ENCODE peak calls at places on chromosomes 11 and 22, in six cellular contexts. V is neural progenitor cell, M is HCT116, Q is lower lobe of right lung, W is right atrium auricular region, R is AG04450. E is an unnamed sample.

GRCh38 chr22:46136539-46137217 is 13.6 kb upstream of the PPARA start:
- DNase-seq in V (no peak), M (no peak), Q (no peak), W (no peak), R (no peak), E (peak; percentile 37)

GRCh38 chr11:129279326-129280026 is 87.4 kb upstream of the ARHGAP32 start:
- DNase-seq in V (peak; percentile 93), M (peak; percentile 37), Q (peak; percentile 86), W (no peak), R (no peak), E (peak; percentile 84)

GRCh38 chr22:35337932-35338331 is 38.2 kb downstream of the TOM1 start:
- DNase-seq in V (no peak), M (no peak), Q (no peak), W (no peak), R (no peak), E (no peak)

GRCh38 chr11:27395556-27396258 is 32.7 kb upstream of the CCDC34 start:
- DNase-seq in V (peak; percentile 45), M (no peak), Q (no peak), W (no peak), R (peak; percentile 41), E (no peak)

GRCh38 chr11:116535954-116536353 is 236.8 kb downstream of the BUD13 start:
- DNase-seq in V (peak; percentile 38), M (no peak), Q (no peak), W (no peak), R (no peak), E (peak; percentile 12)

GRCh38 chr22:37197451-37198289 is 9.6 kb upstream of the C1QTNF6 start:
- DNase-seq in V (no peak), M (peak; percentile 92), Q (peak; percentile 71), W (peak; percentile 88), R (no peak), E (peak; percentile 77)

GRCh38 chr11:63769044-63769718 is 606 bp upstream of the ZFTA start:
- DNase-seq in V (peak; percentile 61), M (no peak), Q (peak; percentile 52), W (peak; percentile 61), R (no peak), E (peak; percentile 56)

GRCh38 chr11:57546869-57547518 is 9.6 kb downstream of the SMTNL1 start:
- DNase-seq in V (peak; percentile 64), M (no peak), Q (no peak), W (no peak), R (no peak), E (no peak)

GRCh38 chr11:133681901-133682300 is 149.6 kb upstream of the OPCML start:
- DNase-seq in V (peak; percentile 28), M (no peak), Q (no peak), W (no peak), R (no peak), E (no peak)

GRCh38 chr11:9039863-9040262 is 36.1 kb upstream of the NRIP3 start:
- DNase-seq in V (no peak), M (no peak), Q (no peak), W (no peak), R (no peak), E (no peak)

GRCh38 chr11:104073950-104074349 is 37.5 kb downstream of the DDI1 start:
- DNase-seq in V (no peak), M (no peak), Q (no peak), W (no peak), R (no peak), E (no peak)

GRCh38 chr11:35047179-35047578 is 91.8 kb upstream of the CD44 start:
- DNase-seq in V (no peak), M (no peak), Q (no peak), W (no peak), R (no peak), E (no peak)

GRCh38 chr11:6249822-6250555 is 9.6 kb upstream of the CCKBR start:
- DNase-seq in V (no peak), M (peak; percentile 18), Q (no peak), W (peak; percentile 87), R (peak; percentile 41), E (peak; percentile 90)

GRCh38 chr11:59174664-59175033 is 2.7 kb downstream of the DTX4 start:
- DNase-seq in V (no peak), M (no peak), Q (no peak), W (no peak), R (no peak), E (no peak)

GRCh38 chr11:64583296-64584262 is 7.4 kb upstream of the SLC22A12 start:
- DNase-seq in V (no peak), M (no peak), Q (peak; percentile 34), W (no peak), R (no peak), E (peak; percentile 67)

GRCh38 chr11:85889676-85890579 is 34.7 kb downstream of the CCDC83 start:
- DNase-seq in V (no peak), M (peak; percentile 72), Q (no peak), W (no peak), R (no peak), E (no peak)

GRCh38 chr11:116397556-116398167 is 375.1 kb downstream of the BUD13 start:
- DNase-seq in V (no peak), M (no peak), Q (no peak), W (no peak), R (no peak), E (no peak)

GRCh38 chr11:123286761-123287160 is 91.7 kb upstream of the CLMP start:
- DNase-seq in V (no peak), M (no peak), Q (no peak), W (no peak), R (no peak), E (no peak)

GRCh38 chr11:67303132-67303988 is at the start of gene SSH3:
- DNase-seq in V (peak; percentile 87), M (peak; percentile 42), Q (peak; percentile 92), W (no peak), R (no peak), E (peak; percentile 85)

GRCh38 chr11:95891423-95892177 is 32.3 kb downstream of the MTMR2 start:
- DNase-seq in V (no peak), M (no peak), Q (no peak), W (no peak), R (no peak), E (no peak)

GRCh38 chr11:95888852-95889251 is 35.1 kb downstream of the MTMR2 start:
- DNase-seq in V (no peak), M (no peak), Q (no peak), W (no peak), R (no peak), E (no peak)

GRCh38 chr11:95884802-95885201 is 39.1 kb downstream of the MTMR2 start:
- DNase-seq in V (no peak), M (no peak), Q (no peak), W (no peak), R (no peak), E (no peak)

GRCh38 chr11:95886462-95886861 is 37.4 kb downstream of the MTMR2 start:
- DNase-seq in V (no peak), M (no peak), Q (no peak), W (no peak), R (no peak), E (no peak)

DNA sequence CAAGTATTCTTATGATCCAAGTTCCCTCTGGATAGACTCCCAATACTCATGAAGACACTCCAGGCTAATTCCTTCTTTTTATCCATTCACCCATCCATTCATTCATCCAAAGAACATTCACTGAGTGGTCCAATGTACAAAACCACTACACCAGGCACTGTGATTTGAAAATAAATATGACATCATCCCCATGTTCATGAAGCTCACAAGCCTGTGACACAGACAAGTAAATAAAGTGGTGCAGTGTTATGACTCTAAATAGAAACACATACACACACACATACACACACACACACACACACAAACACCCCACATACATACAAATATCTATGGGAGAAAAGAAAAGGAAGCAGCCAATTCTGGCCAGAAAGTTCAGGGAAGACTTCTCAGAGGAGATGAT is 35.5 kb downstream of the MTMR2 start:
- DNase-seq in V (no peak), M (no peak), Q (no peak), W (no peak), R (no peak), E (no peak)
- H3K27ac ChIP-seq in V (no peak overlapping the region), M (no peak overlapping the region), Q (no peak overlapping the region), W (no peak overlapping the region), R (no peak overlapping the region), E (no peak overlapping the region)

DNA sequence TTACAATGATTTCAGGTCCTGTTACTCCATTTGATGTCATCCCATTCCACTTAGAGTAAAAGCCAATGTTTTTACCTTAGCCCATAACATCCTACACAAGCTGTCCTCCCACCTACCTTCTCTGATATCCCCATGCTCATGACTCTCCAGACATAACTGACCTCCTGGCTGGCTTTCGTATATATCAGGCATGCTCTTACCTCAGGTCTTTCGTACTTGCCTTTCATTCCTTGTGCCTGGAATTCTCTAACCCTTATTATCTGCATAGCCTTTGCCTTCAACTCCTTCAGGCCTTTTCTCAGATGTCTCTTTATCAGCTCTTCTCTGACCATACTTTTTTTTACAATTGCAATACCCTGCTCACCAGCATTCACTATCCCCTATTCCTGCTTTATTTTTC is 10.3 kb upstream of the CYB5R2 start:
- DNase-seq in V (no peak), M (no peak), Q (no peak), W (no peak), R (no peak), E (no peak)
- H3K27me3 ChIP-seq in V (no peaks in the 10 kb centered on the region), M (peaks cover 72% of the 10 kb centered on the region), Q (peaks cover 8% of the 10 kb centered on the region), W (no peaks in the 10 kb centered on the region), R (peaks cover 20% of the 10 kb centered on the region), E (no peaks in the 10 kb centered on the region)

GRCh38 chr11:127680146-127680545 is 679.6 kb upstream of the KIRREL3 start:
- DNase-seq in V (no peak), M (no peak), Q (no peak), W (no peak), R (no peak), E (no peak)

GRCh38 chr11:127677813-127678212 is 677.2 kb upstream of the KIRREL3 start:
- DNase-seq in V (peak; percentile 66), M (no peak), Q (no peak), W (no peak), R (no peak), E (no peak)

DNA sequence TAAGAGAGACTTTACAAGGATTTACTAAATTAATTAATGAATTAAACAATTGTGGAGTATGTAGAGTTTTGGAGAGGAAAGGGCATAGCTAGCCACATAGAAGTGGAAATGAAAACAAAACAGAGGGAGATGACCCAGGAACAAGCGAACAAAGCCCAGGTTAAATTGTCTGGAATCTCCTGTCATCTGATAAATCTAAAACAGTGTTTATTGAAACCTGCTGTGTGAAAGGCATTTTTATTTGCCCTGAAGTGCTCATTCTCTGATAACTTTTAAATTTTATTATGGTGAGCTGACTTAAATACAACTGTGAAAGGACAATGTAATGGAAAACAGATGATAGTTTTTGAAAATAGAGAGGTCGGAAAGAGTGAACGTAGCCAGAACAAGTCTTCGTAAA is 682.8 kb upstream of the KIRREL3 start:
- DNase-seq in V (no peak), M (no peak), Q (no peak), W (no peak), R (no peak), E (no peak)
- H3K9me3 ChIP-seq in V (no peaks in the 10 kb centered on the region), M (peaks cover 23% of the 10 kb centered on the region), Q (no peaks in the 10 kb centered on the region), W (peaks cover 2% of the 10 kb centered on the region), R (no peaks in the 10 kb centered on the region), E (no peaks in the 10 kb centered on the region)

GRCh38 chr11:21430532-21430931 is 761.1 kb downstream of the NELL1 start:
- DNase-seq in V (no peak), M (no peak), Q (no peak), W (no peak), R (no peak), E (no peak)

GRCh38 chr11:21421930-21422329 is 752.5 kb downstream of the NELL1 start:
- DNase-seq in V (no peak), M (no peak), Q (no peak), W (no peak), R (no peak), E (no peak)

GRCh38 chr11:21427750-21428149 is 758.4 kb downstream of the NELL1 start:
- DNase-seq in V (no peak), M (no peak), Q (no peak), W (no peak), R (no peak), E (no peak)

GRCh38 chr11:21429401-21429800 is 760.0 kb downstream of the NELL1 start:
- DNase-seq in V (no peak), M (no peak), Q (no peak), W (no peak), R (no peak), E (no peak)

GRCh38 chr11:21426931-21427330 is 757.5 kb downstream of the NELL1 start:
- DNase-seq in V (no peak), M (no peak), Q (no peak), W (no peak), R (no peak), E (no peak)
- H3K27ac ChIP-seq in V (no peak overlapping the region), M (no peak overlapping the region), Q (no peak overlapping the region), W (no peak overlapping the region), R (no peak overlapping the region), E (no peak overlapping the region)

E was measured in aorta.